ENCODE peak calls at places on chromosomes 13 and 19, in seven cellular contexts. P is fibroblast of pulmonary artery, F is body of pancreas, I is HFF-Myc, R is DND-41, L is foreskin fibroblast, W is cardiac muscle cell. C is an unnamed sample.

GRCh38 chr13:20175907-20176652 is 15.2 kb upstream of the GJA3 start:
- DNase-seq in R (no peak), P (no peak), W (no peak), I (no peak), F (no peak), L (no peak), C (no peak)

GRCh38 chr19:37872383-37872782 is 34.0 kb downstream of the WDR87 start:
- DNase-seq in R (no peak), I (no peak), L (peak), P (no peak), F (no peak), W (no peak), C (no peak)

GRCh38 chr13:103517066-103517767 is 451.0 kb upstream of the SLC10A2 start:
- DNase-seq in R (no peak), L (no peak), W (peak), P (no peak), F (no peak), I (no peak), C (no peak)

GRCh38 chr19:7915250-7916136 is 863 bp downstream of the TGFBR3L start:
- DNase-seq in W (no peak), R (no peak), F (no peak), P (no peak), I (no peak), L (no peak), C (no peak)

GRCh38 chr13:94860981-94861407 is 148.6 kb upstream of the SOX21 start:
- DNase-seq in R (no peak), I (no peak), W (no peak), F (peak), P (peak), L (peak), C (no peak)

GRCh38 chr19:33904681-33905080 is 108.0 kb downstream of the KCTD15 start:
- DNase-seq in F (peak), L (no peak), P (peak), R (no peak), I (no peak), W (peak), C (peak)

GRCh38 chr13:43085545-43085944 is 62.2 kb downstream of the DNAJC15 start:
- DNase-seq in P (peak), F (no peak), R (no peak), W (peak), L (peak), I (no peak), C (no peak)

GRCh38 chr19:54882758-54883157 is 8.7 kb downstream of the FCAR start:
- DNase-seq in L (no peak), W (no peak), F (no peak), R (peak), I (no peak), P (no peak), C (no peak)

GRCh38 chr13:45863716-45864590 is 12.4 kb upstream of the SIAH3 start:
- DNase-seq in L (no peak), F (no peak), R (no peak), W (no peak), P (no peak), I (no peak), C (no peak)

GRCh38 chr13:50153401-50153800 is 138.2 kb downstream of the KCNRG start:
- DNase-seq in W (no peak), I (no peak), L (no peak), P (no peak), R (no peak), F (no peak), C (no peak)
- H3K4me3 ChIP-seq in W (no peak), I (no peak), L (no peak), P (no peak), R (peak), F (no peak), C (no peak)

DNA sequence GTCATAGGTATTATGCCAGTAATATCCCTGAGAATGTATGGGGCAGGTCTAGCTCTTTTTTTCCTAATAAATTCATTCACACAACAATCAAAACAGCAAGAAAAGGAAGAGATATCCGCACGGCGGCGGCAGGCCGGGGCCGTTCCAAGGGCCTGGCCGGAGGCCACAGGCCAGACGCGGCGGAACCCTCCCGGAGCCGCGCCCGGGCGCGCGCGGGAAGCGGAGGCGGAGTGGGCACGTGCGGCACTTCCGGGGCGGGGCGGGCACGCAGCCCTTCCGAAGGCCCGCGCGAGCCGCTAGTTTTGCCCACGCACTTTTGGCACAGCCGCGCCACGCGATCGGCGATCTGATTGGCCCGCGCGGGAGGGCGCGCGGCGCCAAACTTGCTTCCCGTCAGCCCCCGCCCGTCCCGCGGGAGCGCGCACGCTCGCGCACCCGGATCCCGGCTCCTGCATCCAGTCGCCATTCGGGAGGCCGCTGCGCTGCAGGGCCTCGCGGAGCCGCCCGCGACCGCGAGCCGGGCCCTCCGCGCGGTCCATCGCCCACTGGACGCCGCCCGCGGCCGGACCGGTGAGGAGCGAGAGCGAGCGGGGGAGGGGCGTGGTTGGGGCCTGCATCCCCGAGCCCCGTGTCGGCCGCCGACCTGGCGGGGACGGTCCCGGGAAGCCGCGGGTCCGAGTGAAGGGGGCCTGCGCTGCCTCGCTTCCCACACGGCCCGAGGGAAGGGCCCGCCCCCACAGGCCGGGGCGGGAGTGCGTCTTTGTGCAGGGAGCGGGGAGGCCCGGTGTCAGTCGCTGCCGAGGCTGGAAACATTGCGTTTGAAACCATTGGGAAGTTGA is at the start of gene CHAMP1:
- DNase-seq in P (peak), R (peak), I (peak), L (peak), F (peak), W (peak), C (peak)
- TF ChIP-seq CTCF in P (no peak), R (no peak), I (no peak), L (no peak), F (no peak), W (no peak), C (no peak)

GRCh38 chr19:46755077-46755852 is 9.0 kb upstream of the STRN4 start:
- DNase-seq in W (no peak), R (no peak), L (peak), I (no peak), P (peak), F (no peak), C (no peak)
- H3K4me3 ChIP-seq in W (no peak), R (no peak), L (no peak), I (no peak), P (no peak), F (no peak), C (no peak)

GRCh38 chr13:24727731-24728601 is 36.0 kb upstream of the RNF17 start:
- DNase-seq in F (peak), W (peak), R (peak), P (peak), I (peak), L (peak), C (peak)

GRCh38 chr13:24725379-24725778 is 38.6 kb upstream of the RNF17 start:
- DNase-seq in W (no peak), R (no peak), I (no peak), F (no peak), L (no peak), P (no peak), C (no peak)

GRCh38 chr13:24719139-24719538 is 38.9 kb downstream of the ATP12A start:
- DNase-seq in P (no peak), L (no peak), F (no peak), I (no peak), W (no peak), R (no peak), C (no peak)

GRCh38 chr13:24724714-24725113 is 39.3 kb upstream of the RNF17 start:
- DNase-seq in I (no peak), P (no peak), L (no peak), F (no peak), R (no peak), W (no peak), C (no peak)

DNA sequence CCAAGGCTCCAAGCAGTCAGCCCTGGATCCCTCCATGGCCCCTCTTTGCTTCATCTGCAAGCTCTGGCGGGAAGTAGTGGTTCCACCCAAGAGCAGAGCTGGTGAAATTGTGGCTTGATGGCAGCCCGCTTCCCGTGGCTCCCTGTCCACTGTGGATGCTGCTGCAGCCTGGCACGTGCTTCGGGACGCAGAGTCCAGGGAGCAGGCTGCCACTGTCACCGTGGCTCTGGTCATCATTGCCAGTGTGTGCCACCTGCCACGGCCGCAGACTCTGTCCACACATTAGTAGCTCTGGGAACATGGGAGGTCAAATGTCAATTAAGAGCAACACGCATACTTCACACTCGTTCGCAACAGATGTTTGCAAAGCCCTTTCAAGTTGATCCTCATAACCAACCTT is 40.8 kb upstream of the RNF17 start:
- DNase-seq in R (no peak), F (no peak), I (no peak), W (no peak), P (no peak), L (no peak), C (no peak)
- TF ChIP-seq CTCF in R (no peak), F (no peak), I (no peak), W (no peak), P (no peak), L (no peak), C (no peak)

DNA sequence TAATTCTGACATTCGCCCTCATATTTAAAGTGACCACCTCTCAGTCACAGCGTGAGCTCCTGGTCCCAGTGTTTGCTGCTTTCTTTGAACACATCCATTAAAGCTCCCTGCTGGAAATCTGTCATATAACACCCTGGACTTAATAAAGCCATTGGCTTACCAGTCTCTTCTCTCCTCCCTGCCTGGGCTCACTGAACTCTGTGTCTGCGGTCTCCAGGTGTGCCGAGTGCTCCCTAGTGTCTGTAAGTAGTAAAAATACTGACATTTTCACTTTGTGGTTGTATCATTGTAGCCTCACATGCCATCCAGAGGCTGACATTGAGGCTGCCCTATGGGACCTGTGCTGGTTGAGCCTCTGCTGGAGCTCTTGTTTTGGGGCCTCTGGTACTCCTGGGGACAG is 2.6 kb upstream of the PSG11 start:
- DNase-seq in P (no peak), L (no peak), R (no peak), W (no peak), F (no peak), I (no peak), C (no peak)
- H3K4me3 ChIP-seq in P (no peak), L (no peak), R (no peak), W (no peak), F (no peak), I (no peak), C (no peak)

DNA sequence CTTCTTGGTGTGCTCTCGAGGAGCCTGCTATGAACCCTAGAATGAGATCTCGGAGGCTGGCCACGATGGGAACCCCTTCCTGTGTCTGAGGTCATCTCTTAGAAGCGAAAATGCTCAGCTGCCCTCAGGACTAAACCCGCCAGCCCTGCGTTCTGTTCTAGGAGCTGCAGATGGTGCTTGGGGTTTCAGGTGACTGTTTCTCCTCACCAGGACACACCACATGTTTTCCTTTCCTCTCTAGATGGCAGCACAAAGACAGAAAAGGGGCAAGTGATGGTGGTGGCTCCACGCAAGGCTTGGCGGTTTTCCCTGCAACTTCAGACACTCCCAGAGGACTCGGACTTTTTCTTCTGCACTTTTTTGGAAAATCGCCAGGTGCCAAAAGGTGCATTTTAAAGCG is 60.1 kb downstream of the RNASEH2B start:
- DNase-seq in F (no peak), P (peak), I (no peak), R (peak), L (no peak), W (peak), C (no peak)
- TF ChIP-seq CTCF in F (no peak), P (no peak), I (no peak), R (peak), L (no peak), W (no peak), C (no peak)

C was measured in lower leg skin.